ENCODE peak calls at places on chromosomes 12 and 14, in four cellular contexts. One of them, this sample, is unnamed. For H3K9me3, the result is how much of the 10 kb centered on the place peaks cover.

GRCh38 chr14:70971588-70971987 is 64.3 kb downstream of the PCNX1 start:
- DNase-seq in left lung: no peak
- DNase-seq in lower lobe of right lung: no peak
- DNase-seq in CD8-positive, alpha-beta T cell: no peak
- DNase-seq in this sample: no peak

GRCh38 chr12:106369624-106370346 is 12.2 kb downstream of the POLR3B start:
- DNase-seq in left lung: no peak
- DNase-seq in lower lobe of right lung: no peak
- DNase-seq in CD8-positive, alpha-beta T cell: no peak
- DNase-seq in this sample: no peak

GRCh38 chr12:88142610-88142991 is 494 bp downstream of the TMTC3 start:
- DNase-seq in left lung: peak
- DNase-seq in lower lobe of right lung: peak
- DNase-seq in CD8-positive, alpha-beta T cell: peak
- DNase-seq in this sample: peak

GRCh38 chr12:98438826-98439225 is 76.6 kb upstream of the TMPO start:
- DNase-seq in left lung: no peak
- DNase-seq in lower lobe of right lung: no peak
- DNase-seq in CD8-positive, alpha-beta T cell: no peak
- DNase-seq in this sample: no peak

GRCh38 chr12:2364566-2365165 is 311.9 kb downstream of the CACNA1C start:
- DNase-seq in left lung: no peak
- DNase-seq in lower lobe of right lung: peak
- DNase-seq in CD8-positive, alpha-beta T cell: no peak
- DNase-seq in this sample: no peak

GRCh38 chr14:89171168-89171567 is 245.9 kb downstream of the FOXN3 start:
- DNase-seq in left lung: no peak
- DNase-seq in lower lobe of right lung: no peak
- DNase-seq in CD8-positive, alpha-beta T cell: no peak
- DNase-seq in this sample: no peak

GRCh38 chr12:16573652-16574077 is 32.3 kb downstream of the LMO3 start:
- DNase-seq in left lung: peak
- DNase-seq in lower lobe of right lung: peak
- DNase-seq in CD8-positive, alpha-beta T cell: no peak
- DNase-seq in this sample: no peak

GRCh38 chr14:32137313-32137712 is 60.2 kb downstream of the ARHGAP5 start:
- DNase-seq in left lung: no peak
- DNase-seq in lower lobe of right lung: no peak
- DNase-seq in CD8-positive, alpha-beta T cell: no peak
- DNase-seq in this sample: no peak

GRCh38 chr12:7142057-7142644 is 12.0 kb downstream of the CLSTN3 start:
- DNase-seq in left lung: no peak
- DNase-seq in lower lobe of right lung: peak
- DNase-seq in CD8-positive, alpha-beta T cell: peak
- DNase-seq in this sample: peak

GRCh38 chr12:111469406-111469805 is 63.7 kb downstream of the SH2B3 start:
- DNase-seq in left lung: no peak
- DNase-seq in lower lobe of right lung: no peak
- DNase-seq in CD8-positive, alpha-beta T cell: no peak
- DNase-seq in this sample: no peak

GRCh38 chr12:49200882-49201594 is 12.2 kb upstream of the TUBA1A start:
- DNase-seq in left lung: no peak
- DNase-seq in lower lobe of right lung: no peak
- DNase-seq in CD8-positive, alpha-beta T cell: no peak
- DNase-seq in this sample: no peak

GRCh38 chr12:68538722-68539614 is 71.7 kb upstream of the RAP1B start:
- DNase-seq in left lung: no peak
- DNase-seq in lower lobe of right lung: peak
- DNase-seq in CD8-positive, alpha-beta T cell: peak
- DNase-seq in this sample: peak

GRCh38 chr12:13537623-13538022 is 341.1 kb downstream of the EMP1 start:
- DNase-seq in left lung: no peak
- DNase-seq in lower lobe of right lung: no peak
- DNase-seq in CD8-positive, alpha-beta T cell: no peak
- DNase-seq in this sample: no peak

GRCh38 chr12:10873374-10873773 is 10.7 kb downstream of the PRH1 start:
- DNase-seq in left lung: no peak
- DNase-seq in lower lobe of right lung: no peak
- DNase-seq in CD8-positive, alpha-beta T cell: no peak
- DNase-seq in this sample: no peak

GRCh38 chr14:54209501-54210231 is 187.1 kb upstream of the CDKN3 start:
- DNase-seq in left lung: no peak
- DNase-seq in lower lobe of right lung: no peak
- DNase-seq in CD8-positive, alpha-beta T cell: no peak
- DNase-seq in this sample: no peak

GRCh38 chr14:103527408-103528157 is 1.4 kb upstream of the TRMT61A start:
- DNase-seq in left lung: no peak
- DNase-seq in lower lobe of right lung: no peak
- DNase-seq in CD8-positive, alpha-beta T cell: no peak
- DNase-seq in this sample: no peak

GRCh38 chr14:76962303-76962660 is 66.2 kb downstream of the IRF2BPL start:
- DNase-seq in left lung: no peak
- DNase-seq in lower lobe of right lung: no peak
- DNase-seq in CD8-positive, alpha-beta T cell: no peak
- DNase-seq in this sample: no peak

GRCh38 chr12:58795825-58796224 is 124.5 kb downstream of the LRIG3 start:
- DNase-seq in left lung: no peak
- DNase-seq in lower lobe of right lung: no peak
- DNase-seq in CD8-positive, alpha-beta T cell: no peak
- DNase-seq in this sample: no peak

GRCh38 chr14:37196604-37197420 is 925 bp upstream of the MIPOL1 start:
- DNase-seq in left lung: no peak
- DNase-seq in lower lobe of right lung: no peak
- DNase-seq in CD8-positive, alpha-beta T cell: no peak
- DNase-seq in this sample: no peak

GRCh38 chr14:37198907-37199306 is 1.2 kb downstream of the MIPOL1 start:
- DNase-seq in left lung: no peak
- DNase-seq in lower lobe of right lung: no peak
- DNase-seq in CD8-positive, alpha-beta T cell: no peak
- DNase-seq in this sample: no peak

GRCh38 chr14:37195327-37195726 is 2.4 kb upstream of the MIPOL1 start:
- DNase-seq in left lung: no peak
- DNase-seq in lower lobe of right lung: no peak
- DNase-seq in CD8-positive, alpha-beta T cell: no peak
- DNase-seq in this sample: no peak

GRCh38 chr14:37198273-37198598 is 499 bp downstream of the MIPOL1 start:
- DNase-seq in left lung: no peak
- DNase-seq in lower lobe of right lung: no peak
- DNase-seq in CD8-positive, alpha-beta T cell: no peak
- DNase-seq in this sample: no peak

GRCh38 chr14:37197421-37198272 is at the start of gene MIPOL1:
- DNase-seq in left lung: peak
- DNase-seq in lower lobe of right lung: peak
- DNase-seq in CD8-positive, alpha-beta T cell: no peak
- DNase-seq in this sample: no peak
- H3K27ac ChIP-seq in left lung: peak
- H3K27ac ChIP-seq in lower lobe of right lung: peak
- H3K27ac ChIP-seq in CD8-positive, alpha-beta T cell: no peak
- H3K27ac ChIP-seq in this sample: no peak

DNA sequence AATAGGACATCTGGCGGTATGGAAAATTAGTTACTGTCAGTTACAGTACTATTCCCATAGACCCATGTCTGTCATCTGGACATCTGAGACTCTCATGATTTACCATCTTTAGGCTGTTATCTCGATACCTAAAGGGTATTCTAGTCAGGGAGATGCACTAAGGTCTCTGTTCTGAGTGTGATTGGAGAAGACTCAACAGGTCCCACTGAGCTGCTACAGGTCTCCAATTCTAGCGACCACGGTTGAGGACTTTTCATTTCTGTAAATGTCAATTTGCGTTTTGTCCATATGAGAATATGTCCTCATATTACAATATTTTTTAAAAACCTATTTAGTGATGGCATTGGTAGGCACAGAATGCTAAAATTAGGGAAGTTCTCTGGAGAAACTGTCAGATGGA is 1160.2 kb downstream of the TMEM121 start:
- DNase-seq in left lung: no peak
- DNase-seq in lower lobe of right lung: no peak
- DNase-seq in CD8-positive, alpha-beta T cell: no peak
- DNase-seq in this sample: no peak
- H3K9me3 ChIP-seq in left lung: under half
- H3K9me3 ChIP-seq in lower lobe of right lung: under half
- H3K9me3 ChIP-seq in CD8-positive, alpha-beta T cell: under half
- H3K9me3 ChIP-seq in this sample: under half

GRCh38 chr12:113135178-113136127 is at the start of gene RASAL1:
- DNase-seq in left lung: no peak
- DNase-seq in lower lobe of right lung: peak
- DNase-seq in CD8-positive, alpha-beta T cell: peak
- DNase-seq in this sample: peak
- TF ChIP-seq CTCF in left lung: no peak
- TF ChIP-seq CTCF in lower lobe of right lung: peak
- TF ChIP-seq CTCF in CD8-positive, alpha-beta T cell: peak
- TF ChIP-seq CTCF in this sample: peak

DNA sequence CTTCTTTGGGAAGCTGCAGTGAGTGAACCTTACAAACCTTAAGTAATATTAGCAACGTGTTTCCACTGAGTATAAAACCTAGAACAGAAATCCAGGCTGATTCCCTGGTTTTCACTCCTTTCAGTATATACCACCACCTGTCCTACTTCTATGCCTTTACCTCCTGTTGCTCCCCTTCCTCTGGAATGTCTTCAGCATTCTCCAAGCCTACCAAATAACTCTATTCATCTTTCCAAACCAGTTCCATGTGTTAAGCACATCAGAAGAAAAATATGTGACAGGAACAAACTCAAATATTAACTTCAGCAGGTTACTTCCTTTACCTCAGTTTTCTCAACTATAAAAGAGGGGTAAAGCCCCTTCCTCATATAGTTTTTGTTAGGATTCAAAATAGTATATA is 39.8 kb downstream of the LIMA1 start:
- DNase-seq in left lung: no peak
- DNase-seq in lower lobe of right lung: no peak
- DNase-seq in CD8-positive, alpha-beta T cell: no peak
- DNase-seq in this sample: no peak
- H3K27ac ChIP-seq in left lung: peak
- H3K27ac ChIP-seq in lower lobe of right lung: no peak
- H3K27ac ChIP-seq in CD8-positive, alpha-beta T cell: no peak
- H3K27ac ChIP-seq in this sample: no peak

DNA sequence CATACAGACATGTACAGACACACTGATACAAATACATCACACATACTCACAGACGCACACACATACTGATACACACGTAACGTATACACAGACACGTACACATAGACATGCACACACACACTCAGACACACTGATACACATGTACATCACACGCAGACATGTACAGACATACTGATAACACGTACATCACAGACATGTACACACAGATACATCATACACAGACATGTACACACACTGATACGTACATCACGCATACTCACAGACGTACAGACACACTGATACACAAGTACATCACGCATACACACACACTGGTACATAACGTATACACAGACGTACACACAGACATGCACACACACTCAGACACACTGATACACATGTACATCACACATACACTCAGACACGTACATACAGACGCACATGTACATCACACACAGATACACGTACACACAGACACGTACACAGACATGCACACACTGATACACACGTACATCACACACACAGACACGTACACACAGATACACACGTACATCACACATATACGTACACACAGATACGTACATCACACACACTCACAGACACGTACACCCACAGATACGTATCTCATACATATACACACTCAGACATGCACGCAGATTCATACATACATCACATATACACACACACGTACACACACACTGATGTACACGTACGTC is 5.1 kb downstream of the ZNF605 start:
- DNase-seq in left lung: no peak
- DNase-seq in lower lobe of right lung: no peak
- DNase-seq in CD8-positive, alpha-beta T cell: no peak
- DNase-seq in this sample: no peak
- H3K9me3 ChIP-seq in left lung: under half
- H3K9me3 ChIP-seq in lower lobe of right lung: half or more
- H3K9me3 ChIP-seq in CD8-positive, alpha-beta T cell: under half
- H3K9me3 ChIP-seq in this sample: under half

GRCh38 chr12:132194556-132194955 is 50.3 kb downstream of the NOC4L start:
- DNase-seq in left lung: no peak
- DNase-seq in lower lobe of right lung: no peak
- DNase-seq in CD8-positive, alpha-beta T cell: no peak
- DNase-seq in this sample: no peak

GRCh38 chr12:132196038-132196872 is 52.0 kb downstream of the NOC4L start:
- DNase-seq in left lung: no peak
- DNase-seq in lower lobe of right lung: no peak
- DNase-seq in CD8-positive, alpha-beta T cell: no peak
- DNase-seq in this sample: no peak

GRCh38 chr12:132196873-132197390 is 52.7 kb downstream of the NOC4L start:
- DNase-seq in left lung: peak
- DNase-seq in lower lobe of right lung: no peak
- DNase-seq in CD8-positive, alpha-beta T cell: no peak
- DNase-seq in this sample: no peak

GRCh38 chr12:132191715-132192553 is 47.7 kb downstream of the NOC4L start:
- DNase-seq in left lung: no peak
- DNase-seq in lower lobe of right lung: no peak
- DNase-seq in CD8-positive, alpha-beta T cell: no peak
- DNase-seq in this sample: no peak

GRCh38 chr12:132194056-132194455 is 49.8 kb downstream of the NOC4L start:
- DNase-seq in left lung: no peak
- DNase-seq in lower lobe of right lung: no peak
- DNase-seq in CD8-positive, alpha-beta T cell: no peak
- DNase-seq in this sample: no peak
- TF ChIP-seq CTCF in left lung: no peak
- TF ChIP-seq CTCF in lower lobe of right lung: peak
- TF ChIP-seq CTCF in CD8-positive, alpha-beta T cell: no peak
- TF ChIP-seq CTCF in this sample: no peak

GRCh38 chr14:64733321-64733720 is 29.1 kb downstream of the PLEKHG3 start:
- DNase-seq in left lung: no peak
- DNase-seq in lower lobe of right lung: peak
- DNase-seq in CD8-positive, alpha-beta T cell: no peak
- DNase-seq in this sample: no peak

GRCh38 chr14:64732066-64732465 is 27.8 kb downstream of the PLEKHG3 start:
- DNase-seq in left lung: no peak
- DNase-seq in lower lobe of right lung: no peak
- DNase-seq in CD8-positive, alpha-beta T cell: no peak
- DNase-seq in this sample: no peak

GRCh38 chr14:64732536-64733120 is 28.4 kb downstream of the PLEKHG3 start:
- DNase-seq in left lung: no peak
- DNase-seq in lower lobe of right lung: peak
- DNase-seq in CD8-positive, alpha-beta T cell: no peak
- DNase-seq in this sample: no peak

GRCh38 chr14:64734990-64735389 is 30.8 kb downstream of the PLEKHG3 start:
- DNase-seq in left lung: no peak
- DNase-seq in lower lobe of right lung: peak
- DNase-seq in CD8-positive, alpha-beta T cell: no peak
- DNase-seq in this sample: no peak

DNA sequence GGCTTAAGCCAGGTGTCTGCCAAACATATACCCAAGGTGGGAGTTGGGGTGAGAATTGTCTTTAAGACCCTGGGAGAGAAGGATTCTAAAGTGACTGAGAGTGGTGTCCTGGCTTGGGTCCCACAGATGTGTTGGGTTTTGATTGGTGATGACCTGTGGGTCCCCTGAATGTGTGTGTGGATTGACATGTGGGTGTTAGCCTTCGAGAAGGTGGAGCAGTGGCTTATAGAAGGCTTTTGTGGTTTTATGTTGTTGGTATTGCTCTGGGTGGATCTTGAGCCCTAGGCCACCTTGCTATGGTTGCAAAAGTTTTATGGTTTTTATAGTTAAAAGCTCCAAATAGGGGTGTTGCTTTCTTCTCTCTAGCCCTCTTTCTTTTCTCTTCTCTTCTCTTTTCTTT is 29.7 kb downstream of the PLEKHG3 start:
- DNase-seq in left lung: no peak
- DNase-seq in lower lobe of right lung: no peak
- DNase-seq in CD8-positive, alpha-beta T cell: no peak
- DNase-seq in this sample: no peak
- H3K27ac ChIP-seq in left lung: no peak
- H3K27ac ChIP-seq in lower lobe of right lung: no peak
- H3K27ac ChIP-seq in CD8-positive, alpha-beta T cell: no peak
- H3K27ac ChIP-seq in this sample: no peak

This sample was measured in CD4-positive, alpha-beta T cell.